ENCODE peak calls at places on chromosomes 4 and X, in nine cellular contexts. F is brain microvascular endothelial cell, K is psoas muscle, X is heart right ventricle, C is astrocyte of the cerebellum, U is colonic mucosa, T is astrocyte of the spinal cord, M is GM23338, V is HCT116. S is an unnamed sample.

GRCh38 chr4:170672571-170672970 is 582.8 kb upstream of the AADAT start:
- DNase-seq in M (no peak), V (no peak), X (no peak), F (peak), U (no peak), K (no peak), T (peak), C (no peak), S (peak)

GRCh38 chr4:168502886-168503285 is 6.0 kb downstream of the PALLD start:
- DNase-seq in U (no peak), F (no peak), M (no peak), C (no peak), X (no peak), K (no peak), V (no peak), T (no peak), S (no peak)

GRCh38 chrX:64975491-64975890 is 759 bp downstream of the ZC4H2 start:
- DNase-seq in V (no peak), F (peak), T (peak), U (peak), K (peak), M (peak), X (peak), C (no peak), S (peak)

GRCh38 chr4:68162196-68162595 is 32.5 kb upstream of the TMPRSS11F start:
- DNase-seq in C (no peak), K (no peak), V (no peak), F (no peak), M (no peak), T (peak), X (no peak), U (no peak), S (no peak)

GRCh38 chr4:7134737-7135388 is 57.5 kb upstream of the SORCS2 start:
- DNase-seq in X (peak), F (peak), M (no peak), V (no peak), T (peak), C (peak), U (peak), K (peak), S (no peak)

GRCh38 chr4:26152051-26152450 is 168.8 kb upstream of the RBPJ start:
- DNase-seq in C (no peak), M (no peak), V (no peak), F (no peak), K (no peak), X (no peak), U (no peak), T (no peak), S (no peak)

GRCh38 chrX:136166221-136166855 is 19.0 kb downstream of the FHL1 start:
- DNase-seq in U (no peak), C (no peak), V (no peak), X (peak), T (peak), M (peak), K (no peak), F (no peak), S (peak)

GRCh38 chrX:129566081-129566480 is 26.0 kb downstream of the OCRL start:
- DNase-seq in V (no peak), F (no peak), C (peak), T (peak), K (no peak), X (no peak), U (no peak), M (no peak), S (no peak)

GRCh38 chr4:37675587-37676290 is 10.4 kb downstream of the RELL1 start:
- DNase-seq in X (no peak), F (no peak), C (no peak), M (no peak), T (no peak), V (no peak), K (no peak), U (peak), S (peak)

GRCh38 chrX:138710311-138710791 is 1.2 kb downstream of the FGF13 start:
- DNase-seq in X (no peak), T (no peak), V (no peak), C (no peak), M (no peak), F (no peak), U (no peak), K (no peak), S (no peak)

GRCh38 chr4:152165146-152165545 is 370.7 kb downstream of the FBXW7 start:
- DNase-seq in T (no peak), K (no peak), M (peak), U (no peak), F (no peak), C (no peak), X (no peak), V (no peak), S (peak)

GRCh38 chrX:155148724-155149537 is 67.3 kb upstream of the VBP1 start:
- DNase-seq in X (no peak), M (peak), V (no peak), C (no peak), U (peak), F (peak), T (peak), K (no peak), S (peak)

GRCh38 chr4:11817088-11817487 is 388.4 kb upstream of the HS3ST1 start:
- DNase-seq in V (no peak), M (no peak), C (no peak), K (no peak), T (no peak), F (no peak), U (no peak), X (no peak), S (no peak)
- TF ChIP-seq CTCF in V (no peak), M (no peak), C (no peak), K (no peak), T (no peak), F (no peak), U (no peak), X (no peak), S (no peak)

GRCh38 chr4:138199568-138200235 is 42.4 kb downstream of the SLC7A11 start:
- DNase-seq in U (peak), X (no peak), K (no peak), V (peak), M (peak), F (no peak), C (no peak), T (peak), S (peak)
- H3K4me3 ChIP-seq in U (no peak), X (no peak), K (no peak), V (no peak), M (no peak), F (no peak), C (no peak), T (no peak), S (peak)

GRCh38 chr4:95156452-95156765 is 392.4 kb downstream of the UNC5C start:
- DNase-seq in T (no peak), F (no peak), U (no peak), X (no peak), K (no peak), C (no peak), M (no peak), V (no peak), S (no peak)
- TF ChIP-seq CTCF in T (no peak), F (no peak), U (no peak), X (no peak), K (no peak), C (no peak), M (no peak), V (no peak), S (no peak)

GRCh38 chrX:133415276-133416105 is at the start of gene GPC4:
- DNase-seq in U (peak), K (peak), F (peak), T (peak), V (peak), C (no peak), X (peak), M (peak), S (peak)
- H3K4me3 ChIP-seq in U (peak), K (peak), F (peak), T (peak), V (peak), C (peak), X (peak), M (peak), S (peak)

GRCh38 chrX:33273521-33273920 is 62.2 kb upstream of the DMD start:
- DNase-seq in T (no peak), U (no peak), M (no peak), V (no peak), K (no peak), F (no peak), X (no peak), C (no peak), S (peak)

GRCh38 chrX:33277046-33277445 is 65.7 kb upstream of the DMD start:
- DNase-seq in V (no peak), T (no peak), X (no peak), C (no peak), U (no peak), F (no peak), K (no peak), M (no peak), S (no peak)

DNA sequence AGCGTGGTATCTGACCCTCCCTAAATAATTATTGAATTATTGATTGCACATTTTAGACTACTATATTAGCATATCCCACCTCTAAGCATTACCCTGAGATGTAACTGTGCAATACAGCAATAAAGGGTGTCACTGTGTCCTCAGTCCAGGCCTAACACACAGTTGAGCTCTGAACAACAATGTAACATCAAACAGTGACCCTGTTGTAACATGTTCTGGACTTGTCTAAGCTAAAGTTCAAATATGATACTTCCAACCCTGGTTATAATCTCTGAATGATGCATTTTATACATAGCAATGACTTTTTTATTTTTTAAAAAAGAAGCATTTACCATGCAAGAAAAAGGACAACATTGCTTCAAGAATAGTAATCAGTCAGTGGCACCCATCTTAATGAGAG is 61.6 kb upstream of the DMD start:
- DNase-seq in U (no peak), V (no peak), X (no peak), C (no peak), M (no peak), K (no peak), T (no peak), F (no peak), S (peak)
- TF ChIP-seq CTCF in U (no peak), V (no peak), X (no peak), C (no peak), M (no peak), K (no peak), T (no peak), F (no peak), S (no peak)

GRCh38 chrX:18833071-18833731 is 125.8 kb downstream of the PPEF1 start:
- DNase-seq in U (no peak), X (peak), T (no peak), M (peak), F (peak), C (no peak), V (no peak), K (peak), S (no peak)

GRCh38 chrX:18828832-18829404 is 121.5 kb downstream of the PPEF1 start:
- DNase-seq in X (no peak), V (no peak), T (peak), U (no peak), C (no peak), M (no peak), K (no peak), F (peak), S (peak)
- H3K4me3 ChIP-seq in X (no peak), V (no peak), T (no peak), U (no peak), C (no peak), M (no peak), K (no peak), F (no peak), S (no peak)

GRCh38 chrX:40247848-40248622 is 150.3 kb upstream of the BCOR start:
- DNase-seq in X (no peak), T (no peak), V (no peak), C (no peak), K (no peak), U (no peak), F (no peak), M (no peak), S (no peak)

GRCh38 chrX:40258909-40259308 is 161.2 kb upstream of the BCOR start:
- DNase-seq in K (no peak), V (no peak), F (no peak), C (no peak), T (no peak), M (no peak), X (no peak), U (no peak), S (no peak)

GRCh38 chrX:40249582-40249981 is 151.8 kb upstream of the BCOR start:
- DNase-seq in F (no peak), T (no peak), K (no peak), M (no peak), V (no peak), C (no peak), U (no peak), X (no peak), S (no peak)

GRCh38 chrX:40248822-40249221 is 151.1 kb upstream of the BCOR start:
- DNase-seq in U (no peak), T (no peak), M (no peak), V (no peak), F (no peak), K (no peak), C (no peak), X (peak), S (no peak)

DNA sequence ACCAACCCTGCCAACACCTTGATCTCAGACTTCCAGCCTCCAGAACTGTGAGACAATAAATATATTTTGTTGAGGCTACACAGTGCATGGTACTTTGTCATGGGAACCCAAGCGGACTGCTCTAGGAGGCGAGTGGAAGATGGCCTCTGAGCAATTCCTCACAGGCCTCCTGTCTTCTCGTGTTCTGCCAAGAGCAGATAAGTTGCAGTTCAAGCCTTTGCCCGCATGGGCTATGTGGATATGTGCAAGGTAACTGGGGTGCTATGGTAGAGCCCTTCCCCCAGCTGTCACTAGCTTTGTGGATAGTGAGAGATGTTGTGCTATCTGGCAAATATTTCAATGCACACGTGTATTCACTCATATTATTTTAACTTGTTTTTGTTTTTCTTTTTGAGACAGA is 156.0 kb upstream of the BCOR start:
- DNase-seq in U (no peak), F (no peak), T (no peak), X (no peak), C (no peak), K (no peak), V (no peak), M (no peak), S (no peak)
- TF ChIP-seq CTCF in U (no peak), F (no peak), T (no peak), X (no peak), C (no peak), K (no peak), V (no peak), M (no peak), S (no peak)

DNA sequence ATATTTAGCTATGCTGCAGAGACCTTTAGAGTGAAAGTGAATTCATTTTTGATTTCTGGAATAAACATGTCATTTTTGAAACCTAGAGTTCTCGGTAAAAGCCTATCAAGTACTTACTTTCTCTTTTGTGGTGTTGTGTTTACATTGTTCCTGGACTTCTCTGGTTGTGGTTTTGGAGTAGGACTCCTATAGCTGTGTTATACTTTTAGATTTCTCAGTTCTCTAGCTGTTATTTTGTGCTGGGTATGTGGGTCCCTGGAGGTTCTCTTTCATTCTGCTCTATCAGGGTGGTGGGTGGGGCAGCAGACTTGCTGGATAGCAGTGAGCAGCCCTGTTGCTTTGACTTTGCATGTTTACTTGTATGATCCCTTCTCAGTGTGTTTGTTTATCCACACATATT is 25.6 kb upstream of the MSMO1 start:
- DNase-seq in X (no peak), V (no peak), C (peak), M (no peak), F (peak), T (peak), U (no peak), K (no peak), S (no peak)
- H3K4me3 ChIP-seq in X (peak), V (no peak), C (peak), M (no peak), F (peak), T (peak), U (no peak), K (peak), S (peak)

S was measured in epithelial cell of esophagus.